ENCODE peak calls at places on chromosomes 4 and X, in nine cellular contexts. U, Q, A, P, L, I, Y, H and W are unnamed samples.
A peak's percentile ranks its signal among the peaks of the same experiment; 100 is the strongest.

GRCh38 chr4:7342223-7342576 is 92.5 kb downstream of the PSAPL1 start:
- DNase-seq in Y (no peak), Q (no peak), A (no peak), L (peak; percentile 77), I (no peak), P (no peak), H (no peak), U (no peak), W (no peak)

GRCh38 chrX:47446431-47446830 is 36.6 kb downstream of the ZNF41 start:
- DNase-seq in A (no peak), P (no peak), Q (no peak), Y (no peak), I (no peak), H (no peak), U (no peak), L (no peak), W (no peak)

GRCh38 chr4:166501941-166502382 is 628.9 kb downstream of the TLL1 start:
- DNase-seq in I (no peak), A (peak; percentile 26), U (no peak), L (no peak), Q (no peak), Y (no peak), H (no peak), P (no peak), W (peak; percentile 55)

GRCh38 chrX:151393514-151393913 is 3.5 kb upstream of the VMA21 start:
- DNase-seq in I (no peak), A (no peak), U (no peak), Y (no peak), P (peak; percentile 79), H (no peak), L (no peak), Q (no peak), W (no peak)

GRCh38 chr4:73944061-73944875 is 37.6 kb downstream of the PF4 start:
- DNase-seq in H (no peak), L (no peak), U (peak; percentile 57), I (peak; percentile 61), Y (no peak), Q (no peak), P (no peak), A (no peak), W (no peak)

GRCh38 chr4:14092741-14093140 is 465.2 kb upstream of the BOD1L1 start:
- DNase-seq in P (no peak), A (no peak), H (no peak), I (no peak), Q (no peak), L (no peak), Y (no peak), U (no peak), W (no peak)

GRCh38 chrX:149286940-149287349 is 218.2 kb downstream of the IDS start:
- DNase-seq in H (peak; percentile 31), A (peak; percentile 36), I (no peak), Y (no peak), U (peak; percentile 25), P (peak; percentile 38), Q (peak; percentile 6), L (peak; percentile 46), W (peak; percentile 22)

GRCh38 chrX:47380268-47380667 is 9.9 kb downstream of the ZNF157 start:
- DNase-seq in I (no peak), P (peak; percentile 83), H (no peak), U (peak; percentile 29), L (no peak), Y (no peak), Q (peak; percentile 4), A (no peak), W (no peak)

GRCh38 chr4:57074753-57075152 is 35.4 kb downstream of the IGFBP7 start:
- DNase-seq in P (no peak), H (peak; percentile 88), Q (no peak), U (no peak), A (no peak), Y (no peak), I (no peak), L (no peak), W (no peak)

GRCh38 chr4:48340276-48340904 is 939 bp upstream of the SLAIN2 start:
- DNase-seq in L (no peak), P (no peak), A (peak; percentile 59), Q (no peak), U (peak; percentile 56), H (peak; percentile 83), Y (no peak), I (no peak), W (no peak)

DNA sequence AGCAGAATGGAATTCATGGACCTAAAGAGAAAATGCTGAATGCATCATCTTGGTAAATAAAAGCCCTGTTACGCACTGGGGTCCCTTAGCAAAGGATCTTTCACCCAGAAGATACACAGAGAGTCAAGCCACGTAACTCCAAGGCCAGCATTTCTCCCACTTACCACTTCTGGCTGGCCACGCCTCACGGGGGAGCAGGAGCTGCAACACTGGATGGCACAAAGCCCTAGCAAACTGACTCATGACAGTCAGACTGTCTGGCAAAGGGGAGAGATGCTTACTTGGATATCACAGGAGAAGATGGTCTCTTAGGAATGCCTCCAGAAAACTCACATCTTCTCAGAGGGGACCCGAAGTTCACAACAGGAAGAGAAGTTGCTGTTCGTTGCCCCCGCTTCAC is 51.4 kb upstream of the BCLAF3 start:
- DNase-seq in I (no peak), U (no peak), L (no peak), A (no peak), P (no peak), H (no peak), Y (no peak), Q (no peak), W (no peak)
- H3K27ac ChIP-seq in I (no peak overlapping the region), U (no peak overlapping the region), L (no peak overlapping the region), A (no peak overlapping the region), P (no peak overlapping the region), H (no peak overlapping the region), Y (no peak overlapping the region), Q (no peak overlapping the region), W (no peak overlapping the region)

GRCh38 chrX:9475984-9476383 is 11.1 kb downstream of the TBL1X start:
- DNase-seq in P (no peak), Q (no peak), I (no peak), A (no peak), Y (no peak), L (no peak), U (no peak), H (no peak), W (no peak)

GRCh38 chrX:9467181-9467580 is 2.3 kb downstream of the TBL1X start:
- DNase-seq in Q (no peak), A (no peak), H (no peak), I (no peak), U (no peak), Y (no peak), L (no peak), P (no peak), W (no peak)

GRCh38 chrX:9467751-9468150 is 2.9 kb downstream of the TBL1X start:
- DNase-seq in Q (no peak), A (no peak), Y (no peak), P (no peak), L (no peak), I (no peak), H (peak; percentile 9), U (no peak), W (no peak)

GRCh38 chrX:9473708-9474107 is 8.8 kb downstream of the TBL1X start:
- DNase-seq in I (no peak), U (no peak), L (no peak), P (no peak), Y (no peak), Q (no peak), A (no peak), H (no peak), W (no peak)

DNA sequence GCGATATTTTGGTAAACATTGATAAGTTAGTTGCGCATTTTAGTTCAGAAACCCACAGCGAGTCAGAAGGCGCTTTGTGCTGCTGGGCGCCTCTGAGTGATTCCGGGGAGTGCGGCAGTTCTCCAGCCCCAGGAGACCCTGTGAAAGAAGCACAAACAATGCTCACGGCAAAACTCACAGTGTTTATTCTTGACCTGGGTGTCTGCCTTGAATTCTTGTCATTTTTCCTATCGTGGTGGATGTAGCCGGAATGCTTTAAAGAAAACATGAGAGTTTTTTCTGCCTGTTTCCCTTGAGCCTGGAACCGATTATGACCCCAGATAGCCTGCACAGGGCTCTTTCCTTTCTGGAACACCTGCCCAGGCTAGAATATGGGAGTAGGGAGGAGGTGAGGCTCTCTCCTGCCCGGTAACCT is 6.7 kb downstream of the TBL1X start:
- DNase-seq in A (no peak), P (no peak), Y (no peak), H (peak; percentile 63), Q (no peak), U (no peak), I (no peak), L (no peak), W (no peak)
- H3K27me3 ChIP-seq in A (no peaks in the 10 kb centered on the region), P (no peaks in the 10 kb centered on the region), Y (no peaks in the 10 kb centered on the region), H (no peaks in the 10 kb centered on the region), Q (no peaks in the 10 kb centered on the region), U (no peaks in the 10 kb centered on the region), I (no peaks in the 10 kb centered on the region), L (peaks cover 73% of the 10 kb centered on the region), W (no peaks in the 10 kb centered on the region)

DNA sequence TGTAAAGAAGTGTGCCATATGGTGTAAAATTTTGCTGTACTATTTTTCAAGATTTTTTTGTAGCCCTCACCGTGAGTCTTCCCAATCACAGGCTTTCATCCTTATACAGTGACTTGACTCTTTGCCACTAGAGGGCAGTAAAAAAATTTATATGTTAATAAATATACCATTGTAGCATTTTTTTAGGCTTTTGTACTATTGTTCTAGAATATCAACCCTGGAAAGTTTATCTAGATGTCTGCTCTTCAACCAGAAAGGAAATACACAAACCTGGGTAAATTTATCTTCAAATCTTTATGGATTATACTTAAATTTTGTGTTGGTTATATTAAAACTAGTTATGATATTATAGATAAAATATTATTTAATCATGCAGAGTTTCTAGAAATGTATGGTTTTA is 235.3 kb downstream of the TENM3 start:
- DNase-seq in A (peak; percentile 6), H (peak; percentile 59), U (no peak), P (peak; percentile 20), I (no peak), L (no peak), Y (no peak), Q (no peak), W (no peak)
- H3K27ac ChIP-seq in A (no peak overlapping the region), H (no peak overlapping the region), U (no peak overlapping the region), P (no peak overlapping the region), I (no peak overlapping the region), L (no peak overlapping the region), Y (no peak overlapping the region), Q (no peak overlapping the region), W (no peak overlapping the region)

GRCh38 chrX:107507093-107507743 is 57.8 kb downstream of the FRMPD3 start:
- DNase-seq in Q (no peak), L (no peak), H (no peak), U (no peak), I (no peak), A (no peak), Y (no peak), P (no peak), W (no peak)

GRCh38 chrX:107506596-107507031 is 57.2 kb downstream of the FRMPD3 start:
- DNase-seq in A (no peak), Y (no peak), Q (no peak), I (no peak), L (no peak), H (no peak), P (no peak), U (no peak), W (no peak)

GRCh38 chrX:107508925-107509324 is 59.5 kb downstream of the FRMPD3 start:
- DNase-seq in P (no peak), A (no peak), L (no peak), U (no peak), Q (no peak), H (no peak), Y (no peak), I (no peak), W (no peak)

GRCh38 chrX:107505223-107505622 is 55.8 kb downstream of the FRMPD3 start:
- DNase-seq in Q (no peak), H (no peak), L (no peak), Y (no peak), P (no peak), A (no peak), I (no peak), U (no peak), W (no peak)

GRCh38 chrX:107507744-107508117 is 58.3 kb downstream of the FRMPD3 start:
- DNase-seq in L (no peak), P (no peak), H (no peak), Y (no peak), A (no peak), U (no peak), I (no peak), Q (no peak), W (no peak)
- H3K27me3 ChIP-seq in L (peaks cover 100% of the 10 kb centered on the region), P (no peaks in the 10 kb centered on the region), H (peaks cover 61% of the 10 kb centered on the region), Y (no peaks in the 10 kb centered on the region), A (peaks cover 6% of the 10 kb centered on the region), U (no peaks in the 10 kb centered on the region), I (peaks cover 48% of the 10 kb centered on the region), Q (no peaks in the 10 kb centered on the region), W (peaks cover 30% of the 10 kb centered on the region)